ENCODE peak calls at places on chromosome 11, in four cellular contexts. X is RPMI8226, C is HepG2, E is GM23248. N is an unnamed sample.

GRCh38 chr11:70606248-70606950 is 208.1 kb downstream of the CTTN start:
- DNase-seq in X (peak; percentile 45), C (no peak), E (no peak), N (no peak)

GRCh38 chr11:110531056-110531756 is 101.5 kb downstream of the FDX1 start:
- DNase-seq in X (no peak), C (no peak), E (peak; percentile 49), N (no peak)

GRCh38 chr11:117833401-117833891 is 8.9 kb upstream of the FXYD2 start:
- DNase-seq in X (peak; percentile 31), C (no peak), E (no peak), N (no peak)

GRCh38 chr11:60899021-60899936 is 7.1 kb downstream of the PRPF19 start:
- DNase-seq in X (peak; percentile 39), C (peak; percentile 56), E (peak; percentile 77), N (peak; percentile 51)

GRCh38 chr11:33869511-33870422 is 22.1 kb downstream of the LMO2 start:
- DNase-seq in X (peak; percentile 23), C (no peak), E (peak; percentile 67), N (peak; percentile 73)

GRCh38 chr11:113991170-113991569 is 16.3 kb downstream of the HTR3A start:
- DNase-seq in X (peak; percentile 50), C (peak; percentile 6), E (peak; percentile 61), N (no peak)

GRCh38 chr11:93089474-93090102 is 108.2 kb downstream of the SLC36A4 start:
- DNase-seq in X (peak; percentile 72), C (peak; percentile 17), E (peak; percentile 82), N (no peak)

GRCh38 chr11:122642472-122642922 is 13.0 kb upstream of the UBASH3B start:
- DNase-seq in X (no peak), C (peak; percentile 94), E (peak; percentile 92), N (no peak)

GRCh38 chr11:33733978-33734377 is 2.2 kb downstream of the CD59 start:
- DNase-seq in X (no peak), C (no peak), E (peak; percentile 39), N (no peak)

GRCh38 chr11:94767701-94768601 is at the start of gene AMOTL1:
- DNase-seq in X (peak; percentile 25), C (no peak), E (peak; percentile 90), N (peak; percentile 39)

GRCh38 chr11:60265373-60266214 is 14.9 kb upstream of the MS4A4A start:
- DNase-seq in X (peak; percentile 42), C (peak; percentile 8), E (peak; percentile 42), N (peak; percentile 29)

GRCh38 chr11:88709567-88709966 is 356.2 kb downstream of the GRM5 start:
- DNase-seq in X (no peak), C (no peak), E (peak; percentile 1), N (no peak)

GRCh38 chr11:75233688-75234295 is 6.8 kb upstream of the TPBGL start:
- DNase-seq in X (peak; percentile 55), C (peak; percentile 55), E (peak; percentile 64), N (no peak)

GRCh38 chr11:118792642-118793124 is 1.7 kb upstream of the DDX6 start:
- DNase-seq in X (no peak), C (peak; percentile 92), E (peak; percentile 86), N (peak; percentile 86)

GRCh38 chr11:66081505-66081904 is 11.4 kb downstream of the PACS1 start:
- DNase-seq in X (peak; percentile 92), C (no peak), E (peak; percentile 29), N (peak; percentile 51)

GRCh38 chr11:94730153-94730552 is 38.0 kb upstream of the AMOTL1 start:
- DNase-seq in X (no peak), C (no peak), E (peak; percentile 53), N (no peak)

GRCh38 chr11:69297926-69298777 is 4.2 kb downstream of the MYEOV start:
- DNase-seq in X (peak; percentile 89), C (peak; percentile 78), E (peak; percentile 86), N (peak; percentile 89)

GRCh38 chr11:110428956-110429613 is 663 bp upstream of the FDX1 start:
- DNase-seq in X (no peak), C (no peak), E (no peak), N (no peak)

GRCh38 chr11:118912742-118913410 is 12.8 kb downstream of the BCL9L start:
- DNase-seq in X (no peak), C (no peak), E (peak; percentile 64), N (no peak)

GRCh38 chr11:61827573-61828378 is at the start of gene FADS2:
- DNase-seq in X (peak; percentile 96), C (peak; percentile 55), E (peak; percentile 71), N (peak; percentile 94)

GRCh38 chr11:31141804-31142203 is 227.7 kb downstream of the DCDC1 start:
- DNase-seq in X (no peak), C (no peak), E (no peak), N (no peak)

GRCh38 chr11:762421-763072 is 14.7 kb downstream of the GATD1 start:
- DNase-seq in X (peak; percentile 61), C (no peak), E (peak; percentile 94), N (no peak)

GRCh38 chr11:118305726-118306125 is 1.2 kb downstream of the CD3E start:
- DNase-seq in X (no peak), C (no peak), E (no peak), N (no peak)

GRCh38 chr11:131579932-131580387 is 209.5 kb downstream of the NTM start:
- DNase-seq in X (peak; percentile 22), C (peak; percentile 7), E (peak; percentile 95), N (peak; percentile 48)

GRCh38 chr11:88193278-88193677 is 18.0 kb upstream of the RAB38 start:
- DNase-seq in X (no peak), C (no peak), E (no peak), N (no peak)

GRCh38 chr11:69889400-69890372 is 70.5 kb upstream of the FGF3 start:
- DNase-seq in X (no peak), C (no peak), E (no peak), N (no peak)

GRCh38 chr11:43573233-43573632 is 107.3 kb upstream of the HSD17B12 start:
- DNase-seq in X (peak; percentile 45), C (peak; percentile 27), E (peak; percentile 64), N (peak; percentile 53)

GRCh38 chr11:68412593-68413475 is 47.7 kb upstream of the PPP6R3 start:
- DNase-seq in X (no peak), C (no peak), E (peak; percentile 93), N (peak; percentile 73)

GRCh38 chr11:7436146-7436545 is 49.2 kb upstream of the OLFML1 start:
- DNase-seq in X (no peak), C (no peak), E (no peak), N (no peak)

GRCh38 chr11:82823635-82824614 is 76.3 kb downstream of the PRCP start:
- DNase-seq in X (no peak), C (no peak), E (no peak), N (no peak)

GRCh38 chr11:73872746-73873412 is 3.8 kb downstream of the COA4 start:
- DNase-seq in X (no peak), C (no peak), E (no peak), N (no peak)

N was measured in GM13976.